ENCODE peak calls at places on chromosomes 5 and 9, in nine cellular contexts. One of them, this sample, is unnamed.

GRCh38 chr9:21506910-21507795 is 25.0 kb upstream of the IFNE start:
- DNase-seq in kidney: no peak
- DNase-seq in thyroid gland: no peak
- DNase-seq in dorsolateral prefrontal cortex: no peak
- DNase-seq in choroid plexus epithelial cell: peak; percentile 95
- DNase-seq in A549: peak; percentile 45
- DNase-seq in DND-41: no peak
- DNase-seq in foreskin fibroblast: peak; percentile 95
- DNase-seq in fibroblast of pulmonary artery: peak; percentile 95
- DNase-seq in this sample: peak; percentile 91

GRCh38 chr9:134341306-134341705 is 15.1 kb downstream of the RXRA start:
- DNase-seq in fibroblast of pulmonary artery: no peak
- DNase-seq in kidney: no peak
- DNase-seq in dorsolateral prefrontal cortex: no peak
- DNase-seq in thyroid gland: peak; percentile 44
- DNase-seq in A549: no peak
- DNase-seq in choroid plexus epithelial cell: no peak
- DNase-seq in foreskin fibroblast: no peak
- DNase-seq in DND-41: no peak
- DNase-seq in this sample: no peak

GRCh38 chr5:125198270-125198974 is 452.0 kb upstream of the ZNF608 start:
- DNase-seq in dorsolateral prefrontal cortex: peak; percentile 94
- DNase-seq in thyroid gland: peak; percentile 85
- DNase-seq in kidney: peak; percentile 85
- DNase-seq in foreskin fibroblast: peak; percentile 97
- DNase-seq in fibroblast of pulmonary artery: peak; percentile 83
- DNase-seq in DND-41: peak; percentile 53
- DNase-seq in choroid plexus epithelial cell: peak; percentile 96
- DNase-seq in A549: no peak
- DNase-seq in this sample: peak; percentile 77

GRCh38 chr9:131674425-131675421 is 65.2 kb downstream of the RAPGEF1 start:
- DNase-seq in dorsolateral prefrontal cortex: no peak
- DNase-seq in thyroid gland: no peak
- DNase-seq in DND-41: no peak
- DNase-seq in choroid plexus epithelial cell: no peak
- DNase-seq in kidney: peak; percentile 87
- DNase-seq in A549: no peak
- DNase-seq in fibroblast of pulmonary artery: no peak
- DNase-seq in foreskin fibroblast: no peak
- DNase-seq in this sample: no peak

GRCh38 chr9:136151848-136152542 is 33.3 kb upstream of the TMEM250 start:
- DNase-seq in DND-41: no peak
- DNase-seq in thyroid gland: no peak
- DNase-seq in foreskin fibroblast: no peak
- DNase-seq in choroid plexus epithelial cell: no peak
- DNase-seq in dorsolateral prefrontal cortex: no peak
- DNase-seq in A549: no peak
- DNase-seq in fibroblast of pulmonary artery: no peak
- DNase-seq in kidney: peak; percentile 59
- DNase-seq in this sample: no peak

GRCh38 chr5:169880012-169880673 is 100.2 kb downstream of the INSYN2B start:
- DNase-seq in choroid plexus epithelial cell: no peak
- DNase-seq in foreskin fibroblast: peak; percentile 10
- DNase-seq in kidney: no peak
- DNase-seq in thyroid gland: no peak
- DNase-seq in dorsolateral prefrontal cortex: no peak
- DNase-seq in fibroblast of pulmonary artery: no peak
- DNase-seq in A549: no peak
- DNase-seq in DND-41: no peak
- DNase-seq in this sample: no peak

GRCh38 chr9:16207161-16207560 is 654.3 kb downstream of the CCDC171 start:
- DNase-seq in dorsolateral prefrontal cortex: no peak
- DNase-seq in foreskin fibroblast: peak; percentile 70
- DNase-seq in DND-41: peak; percentile 86
- DNase-seq in thyroid gland: no peak
- DNase-seq in choroid plexus epithelial cell: peak; percentile 70
- DNase-seq in fibroblast of pulmonary artery: peak; percentile 60
- DNase-seq in kidney: no peak
- DNase-seq in A549: no peak
- DNase-seq in this sample: no peak

GRCh38 chr9:132881826-132882225 is 3.1 kb downstream of the SPACA9 start:
- DNase-seq in A549: no peak
- DNase-seq in kidney: no peak
- DNase-seq in dorsolateral prefrontal cortex: no peak
- DNase-seq in choroid plexus epithelial cell: no peak
- DNase-seq in thyroid gland: no peak
- DNase-seq in fibroblast of pulmonary artery: no peak
- DNase-seq in DND-41: no peak
- DNase-seq in foreskin fibroblast: no peak
- DNase-seq in this sample: no peak

GRCh38 chr5:1404062-1404461 is 41.2 kb downstream of the SLC6A3 start:
- DNase-seq in kidney: peak; percentile 45
- DNase-seq in thyroid gland: no peak
- DNase-seq in dorsolateral prefrontal cortex: no peak
- DNase-seq in fibroblast of pulmonary artery: no peak
- DNase-seq in foreskin fibroblast: no peak
- DNase-seq in DND-41: no peak
- DNase-seq in choroid plexus epithelial cell: no peak
- DNase-seq in A549: no peak
- DNase-seq in this sample: no peak

GRCh38 chr9:108867829-108868228 is 5.8 kb downstream of the ACTL7A start:
- DNase-seq in dorsolateral prefrontal cortex: no peak
- DNase-seq in A549: no peak
- DNase-seq in foreskin fibroblast: no peak
- DNase-seq in choroid plexus epithelial cell: no peak
- DNase-seq in DND-41: no peak
- DNase-seq in thyroid gland: no peak
- DNase-seq in fibroblast of pulmonary artery: no peak
- DNase-seq in kidney: no peak
- DNase-seq in this sample: no peak

GRCh38 chr9:108866001-108866420 is 3.9 kb downstream of the ACTL7A start:
- DNase-seq in kidney: no peak
- DNase-seq in choroid plexus epithelial cell: no peak
- DNase-seq in fibroblast of pulmonary artery: no peak
- DNase-seq in dorsolateral prefrontal cortex: no peak
- DNase-seq in A549: no peak
- DNase-seq in DND-41: no peak
- DNase-seq in foreskin fibroblast: no peak
- DNase-seq in thyroid gland: no peak
- DNase-seq in this sample: no peak

GRCh38 chr9:108864446-108864845 is 2.4 kb downstream of the ACTL7A start:
- DNase-seq in DND-41: no peak
- DNase-seq in A549: no peak
- DNase-seq in foreskin fibroblast: no peak
- DNase-seq in kidney: no peak
- DNase-seq in dorsolateral prefrontal cortex: no peak
- DNase-seq in choroid plexus epithelial cell: peak; percentile 15
- DNase-seq in thyroid gland: no peak
- DNase-seq in fibroblast of pulmonary artery: no peak
- DNase-seq in this sample: no peak

GRCh38 chr9:108861997-108862396 is at the start of gene ACTL7A:
- DNase-seq in fibroblast of pulmonary artery: no peak
- DNase-seq in thyroid gland: no peak
- DNase-seq in DND-41: no peak
- DNase-seq in foreskin fibroblast: no peak
- DNase-seq in kidney: no peak
- DNase-seq in choroid plexus epithelial cell: no peak
- DNase-seq in A549: no peak
- DNase-seq in dorsolateral prefrontal cortex: no peak
- DNase-seq in this sample: no peak

GRCh38 chr9:108865037-108865436 is 3.0 kb downstream of the ACTL7A start:
- DNase-seq in dorsolateral prefrontal cortex: no peak
- DNase-seq in choroid plexus epithelial cell: no peak
- DNase-seq in A549: no peak
- DNase-seq in foreskin fibroblast: peak; percentile 31
- DNase-seq in DND-41: no peak
- DNase-seq in fibroblast of pulmonary artery: no peak
- DNase-seq in kidney: no peak
- DNase-seq in thyroid gland: no peak
- DNase-seq in this sample: no peak
- TF ChIP-seq CTCF in dorsolateral prefrontal cortex: no peak
- TF ChIP-seq CTCF in choroid plexus epithelial cell: no peak
- TF ChIP-seq CTCF in A549: no peak
- TF ChIP-seq CTCF in foreskin fibroblast: no peak
- TF ChIP-seq CTCF in DND-41: no peak
- TF ChIP-seq CTCF in fibroblast of pulmonary artery: no peak
- TF ChIP-seq CTCF in kidney: no peak
- TF ChIP-seq CTCF in thyroid gland: no peak
- TF ChIP-seq CTCF in this sample: no peak

GRCh38 chr9:124939944-124940343 is 939 bp downstream of the GOLGA1 start:
- DNase-seq in A549: no peak
- DNase-seq in fibroblast of pulmonary artery: no peak
- DNase-seq in DND-41: no peak
- DNase-seq in dorsolateral prefrontal cortex: no peak
- DNase-seq in kidney: no peak
- DNase-seq in thyroid gland: no peak
- DNase-seq in foreskin fibroblast: no peak
- DNase-seq in choroid plexus epithelial cell: no peak
- DNase-seq in this sample: no peak
- H3K4me3 ChIP-seq in A549: peak overlapping the region; percentile 60
- H3K4me3 ChIP-seq in fibroblast of pulmonary artery: peak overlapping the region; percentile 89
- H3K4me3 ChIP-seq in DND-41: peak overlapping the region; percentile 91
- H3K4me3 ChIP-seq in dorsolateral prefrontal cortex: peak overlapping the region; percentile 92
- H3K4me3 ChIP-seq in kidney: peak overlapping the region; percentile 93
- H3K4me3 ChIP-seq in thyroid gland: peak overlapping the region; percentile 71
- H3K4me3 ChIP-seq in foreskin fibroblast: peak overlapping the region; percentile 84
- H3K4me3 ChIP-seq in choroid plexus epithelial cell: peak overlapping the region; percentile 89
- H3K4me3 ChIP-seq in this sample: peak overlapping the region; percentile 94

GRCh38 chr5:158070855-158071254 is 211.9 kb upstream of the CLINT1 start:
- DNase-seq in thyroid gland: no peak
- DNase-seq in DND-41: no peak
- DNase-seq in dorsolateral prefrontal cortex: no peak
- DNase-seq in A549: no peak
- DNase-seq in fibroblast of pulmonary artery: no peak
- DNase-seq in kidney: no peak
- DNase-seq in foreskin fibroblast: no peak
- DNase-seq in choroid plexus epithelial cell: no peak
- DNase-seq in this sample: no peak
- TF ChIP-seq CTCF in thyroid gland: no peak
- TF ChIP-seq CTCF in DND-41: no peak
- TF ChIP-seq CTCF in dorsolateral prefrontal cortex: no peak
- TF ChIP-seq CTCF in A549: no peak
- TF ChIP-seq CTCF in fibroblast of pulmonary artery: no peak
- TF ChIP-seq CTCF in kidney: no peak
- TF ChIP-seq CTCF in foreskin fibroblast: no peak
- TF ChIP-seq CTCF in choroid plexus epithelial cell: no peak
- TF ChIP-seq CTCF in this sample: no peak

DNA sequence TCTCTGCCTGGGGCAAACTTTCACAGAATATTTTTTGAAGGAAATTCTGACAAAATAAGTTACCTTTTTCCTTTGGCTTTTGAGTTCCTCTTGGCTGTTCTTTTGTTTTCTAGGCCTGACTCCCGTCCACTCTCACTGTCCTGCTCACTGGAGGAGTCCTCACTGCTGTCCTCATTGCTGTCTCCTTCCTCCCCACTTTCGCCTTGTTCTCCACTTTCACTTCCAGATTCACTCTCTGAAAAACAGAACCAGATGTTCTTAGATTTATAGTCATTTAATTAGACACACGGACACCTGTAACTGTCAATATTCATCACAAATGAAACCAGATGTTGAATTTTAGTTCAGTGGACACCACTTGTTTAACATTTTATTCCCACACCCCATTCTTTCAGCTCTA is 180.8 kb downstream of the AP3B1 start:
- DNase-seq in foreskin fibroblast: no peak
- DNase-seq in choroid plexus epithelial cell: no peak
- DNase-seq in kidney: no peak
- DNase-seq in DND-41: no peak
- DNase-seq in thyroid gland: no peak
- DNase-seq in fibroblast of pulmonary artery: no peak
- DNase-seq in dorsolateral prefrontal cortex: no peak
- DNase-seq in A549: no peak
- DNase-seq in this sample: no peak
- H3K4me3 ChIP-seq in foreskin fibroblast: no peak overlapping the region
- H3K4me3 ChIP-seq in choroid plexus epithelial cell: no peak overlapping the region
- H3K4me3 ChIP-seq in kidney: no peak overlapping the region
- H3K4me3 ChIP-seq in DND-41: no peak overlapping the region
- H3K4me3 ChIP-seq in thyroid gland: no peak overlapping the region
- H3K4me3 ChIP-seq in fibroblast of pulmonary artery: no peak overlapping the region
- H3K4me3 ChIP-seq in dorsolateral prefrontal cortex: no peak overlapping the region
- H3K4me3 ChIP-seq in A549: no peak overlapping the region
- H3K4me3 ChIP-seq in this sample: no peak overlapping the region

GRCh38 chr5:15995206-15996052 is 184.2 kb downstream of the MARCHF11 start:
- DNase-seq in foreskin fibroblast: peak; percentile 67
- DNase-seq in dorsolateral prefrontal cortex: peak; percentile 4
- DNase-seq in thyroid gland: no peak
- DNase-seq in choroid plexus epithelial cell: peak; percentile 72
- DNase-seq in kidney: no peak
- DNase-seq in fibroblast of pulmonary artery: peak; percentile 68
- DNase-seq in DND-41: peak; percentile 41
- DNase-seq in A549: peak; percentile 16
- DNase-seq in this sample: peak; percentile 45
- TF ChIP-seq CTCF in foreskin fibroblast: peak; percentile 60
- TF ChIP-seq CTCF in dorsolateral prefrontal cortex: peak; percentile 57
- TF ChIP-seq CTCF in thyroid gland: peak; percentile 19
- TF ChIP-seq CTCF in choroid plexus epithelial cell: peak; percentile 72
- TF ChIP-seq CTCF in kidney: peak; percentile 19
- TF ChIP-seq CTCF in fibroblast of pulmonary artery: peak; percentile 74
- TF ChIP-seq CTCF in DND-41: peak; percentile 71
- TF ChIP-seq CTCF in A549: peak; percentile 51
- TF ChIP-seq CTCF in this sample: peak; percentile 65

This sample was measured in astrocyte of the cerebellum.